ENCODE peak calls at places on chromosomes 16 and 17, in six cellular contexts. One of them, this sample, is unnamed.

GRCh38 chr17:82241183-82241925 is 12.5 kb downstream of the SLC16A3 start:
- DNase-seq in colonic mucosa: peak
- DNase-seq in heart right ventricle: peak
- DNase-seq in HCT116: no peak
- DNase-seq in prostate gland: peak
- DNase-seq in tibial nerve: peak
- DNase-seq in this sample: peak

GRCh38 chr17:16377804-16378400 is 3.0 kb upstream of the UBB start:
- DNase-seq in colonic mucosa: peak
- DNase-seq in heart right ventricle: no peak
- DNase-seq in HCT116: no peak
- DNase-seq in prostate gland: peak
- DNase-seq in tibial nerve: no peak
- DNase-seq in this sample: no peak

GRCh38 chr17:35286120-35286781 is 43.4 kb downstream of the SLFN5 start:
- DNase-seq in colonic mucosa: no peak
- DNase-seq in heart right ventricle: no peak
- DNase-seq in HCT116: no peak
- DNase-seq in prostate gland: no peak
- DNase-seq in tibial nerve: no peak
- DNase-seq in this sample: peak

GRCh38 chr17:36835036-36835435 is 102.2 kb upstream of the LHX1 start:
- DNase-seq in colonic mucosa: no peak
- DNase-seq in heart right ventricle: no peak
- DNase-seq in HCT116: no peak
- DNase-seq in prostate gland: no peak
- DNase-seq in tibial nerve: no peak
- DNase-seq in this sample: no peak

GRCh38 chr16:20766294-20766693 is 2.5 kb downstream of the ACSM3 start:
- DNase-seq in colonic mucosa: no peak
- DNase-seq in heart right ventricle: no peak
- DNase-seq in HCT116: no peak
- DNase-seq in prostate gland: no peak
- DNase-seq in tibial nerve: no peak
- DNase-seq in this sample: no peak

GRCh38 chr16:21653571-21653970 is 1.2 kb upstream of the IGSF6 start:
- DNase-seq in colonic mucosa: no peak
- DNase-seq in heart right ventricle: no peak
- DNase-seq in HCT116: no peak
- DNase-seq in prostate gland: no peak
- DNase-seq in tibial nerve: no peak
- DNase-seq in this sample: no peak

GRCh38 chr16:64452446-64452845 is 669.4 kb downstream of the CDH11 start:
- DNase-seq in colonic mucosa: no peak
- DNase-seq in heart right ventricle: no peak
- DNase-seq in HCT116: no peak
- DNase-seq in prostate gland: no peak
- DNase-seq in tibial nerve: no peak
- DNase-seq in this sample: no peak

GRCh38 chr17:68456529-68457167 is 648 bp downstream of the WIPI1 start:
- DNase-seq in colonic mucosa: peak
- DNase-seq in heart right ventricle: peak
- DNase-seq in HCT116: peak
- DNase-seq in prostate gland: peak
- DNase-seq in tibial nerve: peak
- DNase-seq in this sample: no peak

GRCh38 chr17:82685291-82685690 is 13.2 kb downstream of the RAB40B start:
- DNase-seq in colonic mucosa: no peak
- DNase-seq in heart right ventricle: no peak
- DNase-seq in HCT116: no peak
- DNase-seq in prostate gland: no peak
- DNase-seq in tibial nerve: no peak
- DNase-seq in this sample: no peak

GRCh38 chr17:41559548-41559947 is 12.3 kb downstream of the KRT9 start:
- DNase-seq in colonic mucosa: no peak
- DNase-seq in heart right ventricle: no peak
- DNase-seq in HCT116: no peak
- DNase-seq in prostate gland: no peak
- DNase-seq in tibial nerve: no peak
- DNase-seq in this sample: no peak

GRCh38 chr16:9680021-9680655 is 502.1 kb downstream of the GRIN2A start:
- DNase-seq in colonic mucosa: no peak
- DNase-seq in heart right ventricle: no peak
- DNase-seq in HCT116: no peak
- DNase-seq in prostate gland: no peak
- DNase-seq in tibial nerve: no peak
- DNase-seq in this sample: no peak

GRCh38 chr17:64128787-64129514 is 993 bp downstream of the ERN1 start:
- DNase-seq in colonic mucosa: peak
- DNase-seq in heart right ventricle: no peak
- DNase-seq in HCT116: no peak
- DNase-seq in prostate gland: peak
- DNase-seq in tibial nerve: peak
- DNase-seq in this sample: no peak

GRCh38 chr16:11674818-11675560 is 6.7 kb downstream of the SNN start:
- DNase-seq in colonic mucosa: no peak
- DNase-seq in heart right ventricle: no peak
- DNase-seq in HCT116: peak
- DNase-seq in prostate gland: peak
- DNase-seq in tibial nerve: no peak
- DNase-seq in this sample: no peak

GRCh38 chr17:65243838-65244237 is 106.7 kb downstream of the RGS9 start:
- DNase-seq in colonic mucosa: no peak
- DNase-seq in heart right ventricle: no peak
- DNase-seq in HCT116: peak
- DNase-seq in prostate gland: no peak
- DNase-seq in tibial nerve: no peak
- DNase-seq in this sample: no peak

GRCh38 chr16:66717112-66717675 is 20.7 kb upstream of the CMTM4 start:
- DNase-seq in colonic mucosa: peak
- DNase-seq in heart right ventricle: peak
- DNase-seq in HCT116: no peak
- DNase-seq in prostate gland: no peak
- DNase-seq in tibial nerve: no peak
- DNase-seq in this sample: no peak

GRCh38 chr16:30753596-30753995 is 5.4 kb downstream of the PHKG2 start:
- DNase-seq in colonic mucosa: no peak
- DNase-seq in heart right ventricle: no peak
- DNase-seq in HCT116: no peak
- DNase-seq in prostate gland: no peak
- DNase-seq in tibial nerve: no peak
- DNase-seq in this sample: no peak

GRCh38 chr16:65083181-65083845 is 38.5 kb downstream of the CDH11 start:
- DNase-seq in colonic mucosa: no peak
- DNase-seq in heart right ventricle: no peak
- DNase-seq in HCT116: no peak
- DNase-seq in prostate gland: no peak
- DNase-seq in tibial nerve: no peak
- DNase-seq in this sample: no peak

GRCh38 chr16:89084814-89085612 is 8.6 kb upstream of the ACSF3 start:
- DNase-seq in colonic mucosa: no peak
- DNase-seq in heart right ventricle: no peak
- DNase-seq in HCT116: no peak
- DNase-seq in prostate gland: no peak
- DNase-seq in tibial nerve: no peak
- DNase-seq in this sample: no peak

GRCh38 chr16:85570735-85571562 is 42.2 kb upstream of the GSE1 start:
- DNase-seq in colonic mucosa: no peak
- DNase-seq in heart right ventricle: peak
- DNase-seq in HCT116: no peak
- DNase-seq in prostate gland: no peak
- DNase-seq in tibial nerve: peak
- DNase-seq in this sample: peak

GRCh38 chr17:31588512-31588911 is 197.0 kb downstream of the RAB11FIP4 start:
- DNase-seq in colonic mucosa: no peak
- DNase-seq in heart right ventricle: no peak
- DNase-seq in HCT116: no peak
- DNase-seq in prostate gland: no peak
- DNase-seq in tibial nerve: no peak
- DNase-seq in this sample: no peak

GRCh38 chr17:9104370-9105041 is 83.2 kb downstream of the NTN1 start:
- DNase-seq in colonic mucosa: no peak
- DNase-seq in heart right ventricle: peak
- DNase-seq in HCT116: no peak
- DNase-seq in prostate gland: no peak
- DNase-seq in tibial nerve: no peak
- DNase-seq in this sample: no peak

GRCh38 chr17:82859431-82860403 is 19.9 kb upstream of the ZNF750 start:
- DNase-seq in colonic mucosa: no peak
- DNase-seq in heart right ventricle: no peak
- DNase-seq in HCT116: peak
- DNase-seq in prostate gland: no peak
- DNase-seq in tibial nerve: no peak
- DNase-seq in this sample: peak

GRCh38 chr16:76226011-76226410 is 51.2 kb upstream of the CNTNAP4 start:
- DNase-seq in colonic mucosa: no peak
- DNase-seq in heart right ventricle: no peak
- DNase-seq in HCT116: no peak
- DNase-seq in prostate gland: no peak
- DNase-seq in tibial nerve: no peak
- DNase-seq in this sample: no peak

DNA sequence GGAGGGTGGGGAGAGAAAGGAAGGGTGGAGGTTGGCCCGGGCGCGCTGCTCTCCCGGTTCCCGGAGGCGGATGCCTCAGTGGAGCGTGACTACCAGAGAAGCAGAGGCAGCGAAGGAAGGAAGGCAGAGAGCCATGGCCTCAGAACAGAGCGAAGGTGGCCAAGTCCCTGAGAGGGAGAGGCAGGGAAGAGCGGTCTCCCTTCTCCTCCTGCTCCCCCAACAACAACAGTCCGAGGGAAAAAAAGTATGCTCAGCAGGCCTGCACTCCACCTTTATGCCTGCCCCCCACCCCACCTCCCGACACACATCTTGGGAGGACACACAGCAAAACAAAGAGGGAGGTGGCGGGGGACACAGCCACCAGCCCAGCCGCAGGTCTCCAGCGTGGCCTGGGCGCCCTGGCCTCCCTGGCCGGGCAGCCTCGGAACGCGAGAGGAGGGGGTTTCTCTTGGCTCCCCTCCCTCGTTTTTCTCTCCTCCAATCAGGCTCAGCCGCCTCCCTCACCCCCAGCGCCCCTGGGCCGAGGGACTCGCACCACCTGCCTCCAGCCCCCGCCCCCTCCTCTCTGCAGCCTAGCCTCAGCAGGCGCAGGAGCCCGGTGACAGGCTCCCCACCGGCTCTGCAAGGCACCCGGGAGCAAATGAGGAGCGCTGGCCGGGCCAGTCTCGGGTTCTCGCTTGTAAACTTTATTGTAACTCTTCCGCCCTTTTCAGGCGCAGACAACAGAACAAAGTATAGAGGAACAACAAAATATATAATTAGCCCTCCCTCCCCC is 1.1 kb upstream of the HOXB7 start:
- DNase-seq in colonic mucosa: no peak
- DNase-seq in heart right ventricle: no peak
- DNase-seq in HCT116: no peak
- DNase-seq in prostate gland: no peak
- DNase-seq in tibial nerve: no peak
- DNase-seq in this sample: no peak
- H3K4me3 ChIP-seq in colonic mucosa: peak
- H3K4me3 ChIP-seq in heart right ventricle: peak
- H3K4me3 ChIP-seq in HCT116: peak
- H3K4me3 ChIP-seq in prostate gland: no peak
- H3K4me3 ChIP-seq in tibial nerve: peak
- H3K4me3 ChIP-seq in this sample: peak

GRCh38 chr17:59727817-59728533 is 20.5 kb downstream of the VMP1 start:
- DNase-seq in colonic mucosa: no peak
- DNase-seq in heart right ventricle: no peak
- DNase-seq in HCT116: no peak
- DNase-seq in prostate gland: no peak
- DNase-seq in tibial nerve: no peak
- DNase-seq in this sample: no peak
- H3K4me3 ChIP-seq in colonic mucosa: no peak
- H3K4me3 ChIP-seq in heart right ventricle: no peak
- H3K4me3 ChIP-seq in HCT116: no peak
- H3K4me3 ChIP-seq in prostate gland: no peak
- H3K4me3 ChIP-seq in tibial nerve: no peak
- H3K4me3 ChIP-seq in this sample: no peak

GRCh38 chr17:74750327-74751069 is 2.1 kb downstream of the NHERF1 start:
- DNase-seq in colonic mucosa: peak
- DNase-seq in heart right ventricle: no peak
- DNase-seq in HCT116: no peak
- DNase-seq in prostate gland: no peak
- DNase-seq in tibial nerve: no peak
- DNase-seq in this sample: no peak
- H3K4me3 ChIP-seq in colonic mucosa: peak
- H3K4me3 ChIP-seq in heart right ventricle: peak
- H3K4me3 ChIP-seq in HCT116: peak
- H3K4me3 ChIP-seq in prostate gland: peak
- H3K4me3 ChIP-seq in tibial nerve: peak
- H3K4me3 ChIP-seq in this sample: peak

GRCh38 chr17:79835953-79836951 is 3.0 kb downstream of the CBX4 start:
- DNase-seq in colonic mucosa: peak
- DNase-seq in heart right ventricle: no peak
- DNase-seq in HCT116: peak
- DNase-seq in prostate gland: peak
- DNase-seq in tibial nerve: no peak
- DNase-seq in this sample: no peak
- H3K4me3 ChIP-seq in colonic mucosa: peak
- H3K4me3 ChIP-seq in heart right ventricle: peak
- H3K4me3 ChIP-seq in HCT116: no peak
- H3K4me3 ChIP-seq in prostate gland: peak
- H3K4me3 ChIP-seq in tibial nerve: no peak
- H3K4me3 ChIP-seq in this sample: peak

GRCh38 chr16:180101-180920 is at the start of gene HBQ1:
- DNase-seq in colonic mucosa: no peak
- DNase-seq in heart right ventricle: peak
- DNase-seq in HCT116: no peak
- DNase-seq in prostate gland: no peak
- DNase-seq in tibial nerve: no peak
- DNase-seq in this sample: peak

GRCh38 chr16:181668-182021 is 1.4 kb downstream of the HBQ1 start:
- DNase-seq in colonic mucosa: no peak
- DNase-seq in heart right ventricle: no peak
- DNase-seq in HCT116: no peak
- DNase-seq in prostate gland: no peak
- DNase-seq in tibial nerve: no peak
- DNase-seq in this sample: no peak

GRCh38 chr16:183005-183404 is 2.7 kb downstream of the HBQ1 start:
- DNase-seq in colonic mucosa: no peak
- DNase-seq in heart right ventricle: no peak
- DNase-seq in HCT116: no peak
- DNase-seq in prostate gland: no peak
- DNase-seq in tibial nerve: no peak
- DNase-seq in this sample: no peak

GRCh38 chr16:179431-179830 is 828 bp upstream of the HBQ1 start:
- DNase-seq in colonic mucosa: no peak
- DNase-seq in heart right ventricle: no peak
- DNase-seq in HCT116: no peak
- DNase-seq in prostate gland: no peak
- DNase-seq in tibial nerve: no peak
- DNase-seq in this sample: no peak

GRCh38 chr16:180921-181667 is 835 bp downstream of the HBQ1 start:
- DNase-seq in colonic mucosa: peak
- DNase-seq in heart right ventricle: peak
- DNase-seq in HCT116: peak
- DNase-seq in prostate gland: peak
- DNase-seq in tibial nerve: peak
- DNase-seq in this sample: peak
- H3K4me3 ChIP-seq in colonic mucosa: peak
- H3K4me3 ChIP-seq in heart right ventricle: peak
- H3K4me3 ChIP-seq in HCT116: no peak
- H3K4me3 ChIP-seq in prostate gland: peak
- H3K4me3 ChIP-seq in tibial nerve: peak
- H3K4me3 ChIP-seq in this sample: no peak

This sample was measured in GM06990.